ENCODE peak calls at places on chromosomes 2 and 18, in seven cellular contexts. One of them, this sample, is unnamed.
A peak's percentile ranks its signal among the peaks of the same experiment; 100 is the strongest.

GRCh38 chr2:42999856-43000241 is 207.5 kb upstream of the HAAO start:
- DNase-seq in retinal pigment epithelial cell: no peak
- DNase-seq in fibroblast of mammary gland: no peak
- DNase-seq in HepG2: no peak
- DNase-seq in BE2C: no peak
- DNase-seq in psoas muscle: no peak
- DNase-seq in tibial nerve: no peak
- DNase-seq in this sample: no peak

GRCh38 chr18:54909538-54909937 is 49.7 kb downstream of the CCDC68 start:
- DNase-seq in psoas muscle: no peak
- DNase-seq in retinal pigment epithelial cell: no peak
- DNase-seq in fibroblast of mammary gland: no peak
- DNase-seq in HepG2: no peak
- DNase-seq in tibial nerve: no peak
- DNase-seq in BE2C: no peak
- DNase-seq in this sample: no peak

GRCh38 chr18:10351221-10351795 is 103.1 kb upstream of the APCDD1 start:
- DNase-seq in fibroblast of mammary gland: no peak
- DNase-seq in psoas muscle: no peak
- DNase-seq in BE2C: no peak
- DNase-seq in HepG2: no peak
- DNase-seq in tibial nerve: no peak
- DNase-seq in retinal pigment epithelial cell: no peak
- DNase-seq in this sample: no peak

GRCh38 chr18:49476664-49477411 is 10.2 kb downstream of the C18orf32 start:
- DNase-seq in HepG2: no peak
- DNase-seq in fibroblast of mammary gland: peak; percentile 86
- DNase-seq in psoas muscle: no peak
- DNase-seq in BE2C: no peak
- DNase-seq in retinal pigment epithelial cell: peak; percentile 78
- DNase-seq in tibial nerve: no peak
- DNase-seq in this sample: peak; percentile 81

GRCh38 chr2:146678516-146678915 is 1166.3 kb upstream of the ACVR2A start:
- DNase-seq in tibial nerve: no peak
- DNase-seq in BE2C: no peak
- DNase-seq in psoas muscle: no peak
- DNase-seq in retinal pigment epithelial cell: no peak
- DNase-seq in HepG2: no peak
- DNase-seq in fibroblast of mammary gland: no peak
- DNase-seq in this sample: no peak

GRCh38 chr18:24837065-24837464 is 376.6 kb downstream of the HRH4 start:
- DNase-seq in HepG2: no peak
- DNase-seq in BE2C: no peak
- DNase-seq in psoas muscle: no peak
- DNase-seq in tibial nerve: no peak
- DNase-seq in retinal pigment epithelial cell: peak; percentile 95
- DNase-seq in fibroblast of mammary gland: peak; percentile 86
- DNase-seq in this sample: no peak

GRCh38 chr2:173205375-173205774 is 129.7 kb downstream of the MAP3K20 start:
- DNase-seq in psoas muscle: peak; percentile 78
- DNase-seq in BE2C: no peak
- DNase-seq in tibial nerve: peak; percentile 62
- DNase-seq in retinal pigment epithelial cell: no peak
- DNase-seq in fibroblast of mammary gland: peak; percentile 96
- DNase-seq in HepG2: no peak
- DNase-seq in this sample: no peak

GRCh38 chr2:160289803-160290202 is 89.7 kb upstream of the ITGB6 start:
- DNase-seq in retinal pigment epithelial cell: no peak
- DNase-seq in HepG2: no peak
- DNase-seq in psoas muscle: no peak
- DNase-seq in tibial nerve: no peak
- DNase-seq in BE2C: no peak
- DNase-seq in fibroblast of mammary gland: peak; percentile 59
- DNase-seq in this sample: no peak

GRCh38 chr2:20326163-20326780 is 24.4 kb downstream of the PUM2 start:
- DNase-seq in fibroblast of mammary gland: peak; percentile 63
- DNase-seq in HepG2: peak; percentile 58
- DNase-seq in psoas muscle: no peak
- DNase-seq in retinal pigment epithelial cell: no peak
- DNase-seq in tibial nerve: no peak
- DNase-seq in BE2C: peak; percentile 66
- DNase-seq in this sample: peak; percentile 73

DNA sequence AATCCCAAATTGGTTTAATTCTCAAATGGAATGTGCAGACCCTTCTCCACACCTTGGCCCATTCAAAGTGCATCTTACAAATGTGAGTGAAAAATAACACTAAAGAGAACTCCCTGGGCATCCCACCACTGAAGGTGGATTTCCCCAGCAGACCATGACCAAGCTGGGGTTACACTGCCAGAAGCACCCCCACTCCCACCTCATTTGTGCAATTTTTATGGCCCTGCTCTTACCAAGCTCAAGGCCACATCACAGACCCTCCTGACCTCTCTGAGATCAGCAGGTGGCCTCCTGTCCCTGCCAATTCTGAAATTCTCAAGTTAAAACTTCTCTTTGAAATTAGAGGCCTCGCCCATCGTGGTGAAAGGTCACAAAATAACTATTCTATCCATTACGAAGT is 21.6 kb downstream of the SIGLEC15 start:
- DNase-seq in psoas muscle: no peak
- DNase-seq in fibroblast of mammary gland: no peak
- DNase-seq in retinal pigment epithelial cell: no peak
- DNase-seq in BE2C: no peak
- DNase-seq in HepG2: no peak
- DNase-seq in tibial nerve: no peak
- DNase-seq in this sample: no peak
- TF ChIP-seq CTCF in psoas muscle: no peak
- TF ChIP-seq CTCF in fibroblast of mammary gland: no peak
- TF ChIP-seq CTCF in retinal pigment epithelial cell: no peak
- TF ChIP-seq CTCF in BE2C: no peak
- TF ChIP-seq CTCF in HepG2: no peak
- TF ChIP-seq CTCF in tibial nerve: no peak
- TF ChIP-seq CTCF in this sample: no peak

GRCh38 chr2:3574155-3574554 is 905 bp upstream of the RPS7 start:
- DNase-seq in retinal pigment epithelial cell: no peak
- DNase-seq in HepG2: no peak
- DNase-seq in fibroblast of mammary gland: no peak
- DNase-seq in psoas muscle: no peak
- DNase-seq in BE2C: no peak
- DNase-seq in tibial nerve: no peak
- DNase-seq in this sample: no peak
- H3K4me3 ChIP-seq in retinal pigment epithelial cell: no peak overlapping the region
- H3K4me3 ChIP-seq in HepG2: no peak overlapping the region
- H3K4me3 ChIP-seq in fibroblast of mammary gland: no peak overlapping the region
- H3K4me3 ChIP-seq in psoas muscle: peak overlapping the region; percentile 92
- H3K4me3 ChIP-seq in BE2C: no peak overlapping the region
- H3K4me3 ChIP-seq in tibial nerve: no peak overlapping the region
- H3K4me3 ChIP-seq in this sample: peak overlapping the region; percentile 97

DNA sequence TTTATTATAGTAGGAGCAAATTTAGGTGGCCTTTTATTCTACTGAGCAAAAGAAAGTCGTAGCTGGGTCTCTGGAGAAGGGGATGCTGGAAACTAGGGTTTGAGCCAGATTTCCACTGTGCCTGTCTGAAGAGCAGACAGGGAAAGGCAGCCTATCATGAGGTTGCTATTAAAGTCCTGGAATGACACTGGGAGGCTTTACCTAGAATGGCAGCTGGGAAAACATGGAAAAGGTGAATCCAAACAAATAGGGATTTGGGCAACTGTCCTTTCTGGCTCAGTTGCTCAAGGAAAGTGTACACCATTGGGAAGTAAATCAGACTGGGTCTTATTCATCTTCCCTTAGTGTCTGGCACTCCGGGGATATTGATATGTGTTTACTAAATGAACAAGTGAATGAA is 154.6 kb downstream of the MTX2 start:
- DNase-seq in HepG2: no peak
- DNase-seq in BE2C: no peak
- DNase-seq in retinal pigment epithelial cell: no peak
- DNase-seq in psoas muscle: no peak
- DNase-seq in fibroblast of mammary gland: no peak
- DNase-seq in tibial nerve: no peak
- DNase-seq in this sample: no peak
- TF ChIP-seq CTCF in HepG2: no peak
- TF ChIP-seq CTCF in BE2C: no peak
- TF ChIP-seq CTCF in retinal pigment epithelial cell: no peak
- TF ChIP-seq CTCF in psoas muscle: no peak
- TF ChIP-seq CTCF in fibroblast of mammary gland: no peak
- TF ChIP-seq CTCF in tibial nerve: no peak
- TF ChIP-seq CTCF in this sample: no peak

DNA sequence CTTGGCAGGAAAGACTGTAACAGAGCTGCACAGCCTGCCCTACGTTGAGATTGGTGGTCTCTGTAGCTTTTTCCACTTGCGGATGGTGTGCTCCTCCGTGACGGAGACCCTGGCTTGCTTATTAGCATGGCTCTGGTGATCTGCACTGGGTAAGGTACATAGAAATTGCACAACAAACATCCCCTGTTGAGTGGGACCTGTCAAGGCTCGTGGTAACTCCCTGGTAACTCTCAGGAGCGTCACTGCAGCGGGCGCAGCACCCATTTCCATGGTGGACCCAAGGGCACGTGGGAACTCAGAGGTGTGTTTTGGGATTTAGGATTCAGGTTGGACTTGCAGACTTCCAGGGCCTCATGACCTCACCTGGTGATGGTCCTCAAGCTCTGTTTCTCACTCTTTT is 1.1 kb downstream of the TRAF3IP1 start:
- DNase-seq in fibroblast of mammary gland: no peak
- DNase-seq in psoas muscle: no peak
- DNase-seq in tibial nerve: no peak
- DNase-seq in BE2C: no peak
- DNase-seq in HepG2: peak; percentile 24
- DNase-seq in retinal pigment epithelial cell: no peak
- DNase-seq in this sample: no peak
- H3K4me3 ChIP-seq in fibroblast of mammary gland: peak overlapping the region; percentile 58
- H3K4me3 ChIP-seq in psoas muscle: peak overlapping the region; percentile 82
- H3K4me3 ChIP-seq in tibial nerve: peak overlapping the region; percentile 65
- H3K4me3 ChIP-seq in BE2C: peak overlapping the region; percentile 63
- H3K4me3 ChIP-seq in HepG2: peak overlapping the region; percentile 88
- H3K4me3 ChIP-seq in retinal pigment epithelial cell: peak overlapping the region; percentile 50
- H3K4me3 ChIP-seq in this sample: peak overlapping the region; percentile 57

GRCh38 chr2:143852748-143853147 is 667.2 kb downstream of the ZEB2 start:
- DNase-seq in HepG2: no peak
- DNase-seq in fibroblast of mammary gland: no peak
- DNase-seq in retinal pigment epithelial cell: no peak
- DNase-seq in psoas muscle: no peak
- DNase-seq in tibial nerve: no peak
- DNase-seq in BE2C: peak; percentile 25
- DNase-seq in this sample: peak; percentile 39
- TF ChIP-seq CTCF in HepG2: no peak
- TF ChIP-seq CTCF in fibroblast of mammary gland: no peak
- TF ChIP-seq CTCF in retinal pigment epithelial cell: no peak
- TF ChIP-seq CTCF in psoas muscle: no peak
- TF ChIP-seq CTCF in tibial nerve: no peak
- TF ChIP-seq CTCF in BE2C: no peak
- TF ChIP-seq CTCF in this sample: peak; percentile 20

GRCh38 chr18:12839526-12840196 is 44.4 kb downstream of the PTPN2 start:
- DNase-seq in fibroblast of mammary gland: peak; percentile 58
- DNase-seq in psoas muscle: no peak
- DNase-seq in HepG2: no peak
- DNase-seq in BE2C: no peak
- DNase-seq in tibial nerve: no peak
- DNase-seq in retinal pigment epithelial cell: no peak
- DNase-seq in this sample: peak; percentile 76
- H3K4me3 ChIP-seq in fibroblast of mammary gland: no peak overlapping the region
- H3K4me3 ChIP-seq in psoas muscle: no peak overlapping the region
- H3K4me3 ChIP-seq in HepG2: no peak overlapping the region
- H3K4me3 ChIP-seq in BE2C: no peak overlapping the region
- H3K4me3 ChIP-seq in tibial nerve: no peak overlapping the region
- H3K4me3 ChIP-seq in retinal pigment epithelial cell: no peak overlapping the region
- H3K4me3 ChIP-seq in this sample: no peak overlapping the region

GRCh38 chr2:8682719-8683667 is 1.1 kb downstream of the ID2 start:
- DNase-seq in fibroblast of mammary gland: peak; percentile 49
- DNase-seq in BE2C: peak; percentile 79
- DNase-seq in psoas muscle: peak; percentile 45
- DNase-seq in HepG2: peak; percentile 72
- DNase-seq in tibial nerve: no peak
- DNase-seq in retinal pigment epithelial cell: no peak
- DNase-seq in this sample: peak; percentile 66
- TF ChIP-seq CTCF in fibroblast of mammary gland: no peak
- TF ChIP-seq CTCF in BE2C: no peak
- TF ChIP-seq CTCF in psoas muscle: no peak
- TF ChIP-seq CTCF in HepG2: no peak
- TF ChIP-seq CTCF in tibial nerve: no peak
- TF ChIP-seq CTCF in retinal pigment epithelial cell: no peak
- TF ChIP-seq CTCF in this sample: no peak

GRCh38 chr2:235702186-235702585 is 208.3 kb downstream of the AGAP1 start:
- DNase-seq in retinal pigment epithelial cell: no peak
- DNase-seq in fibroblast of mammary gland: no peak
- DNase-seq in tibial nerve: no peak
- DNase-seq in HepG2: no peak
- DNase-seq in BE2C: no peak
- DNase-seq in psoas muscle: no peak
- DNase-seq in this sample: no peak
- H3K4me3 ChIP-seq in retinal pigment epithelial cell: no peak overlapping the region
- H3K4me3 ChIP-seq in fibroblast of mammary gland: no peak overlapping the region
- H3K4me3 ChIP-seq in tibial nerve: no peak overlapping the region
- H3K4me3 ChIP-seq in HepG2: no peak overlapping the region
- H3K4me3 ChIP-seq in BE2C: no peak overlapping the region
- H3K4me3 ChIP-seq in psoas muscle: no peak overlapping the region
- H3K4me3 ChIP-seq in this sample: no peak overlapping the region

GRCh38 chr2:60555066-60555793 is 1.8 kb upstream of the BCL11A start:
- DNase-seq in BE2C: peak; percentile 67
- DNase-seq in tibial nerve: no peak
- DNase-seq in fibroblast of mammary gland: peak; percentile 51
- DNase-seq in HepG2: peak; percentile 52
- DNase-seq in retinal pigment epithelial cell: no peak
- DNase-seq in psoas muscle: no peak
- DNase-seq in this sample: peak; percentile 93

GRCh38 chr2:60553496-60553991 is at the start of gene BCL11A:
- DNase-seq in retinal pigment epithelial cell: peak; percentile 72
- DNase-seq in tibial nerve: no peak
- DNase-seq in psoas muscle: no peak
- DNase-seq in HepG2: peak; percentile 35
- DNase-seq in BE2C: peak; percentile 82
- DNase-seq in fibroblast of mammary gland: peak; percentile 40
- DNase-seq in this sample: peak; percentile 97

GRCh38 chr2:60552851-60553495 is 481 bp downstream of the BCL11A start:
- DNase-seq in BE2C: no peak
- DNase-seq in retinal pigment epithelial cell: no peak
- DNase-seq in psoas muscle: no peak
- DNase-seq in fibroblast of mammary gland: no peak
- DNase-seq in HepG2: no peak
- DNase-seq in tibial nerve: no peak
- DNase-seq in this sample: no peak

GRCh38 chr2:60554649-60555065 is 1.2 kb upstream of the BCL11A start:
- DNase-seq in psoas muscle: no peak
- DNase-seq in fibroblast of mammary gland: no peak
- DNase-seq in HepG2: no peak
- DNase-seq in BE2C: peak; percentile 30
- DNase-seq in retinal pigment epithelial cell: no peak
- DNase-seq in tibial nerve: no peak
- DNase-seq in this sample: no peak

DNA sequence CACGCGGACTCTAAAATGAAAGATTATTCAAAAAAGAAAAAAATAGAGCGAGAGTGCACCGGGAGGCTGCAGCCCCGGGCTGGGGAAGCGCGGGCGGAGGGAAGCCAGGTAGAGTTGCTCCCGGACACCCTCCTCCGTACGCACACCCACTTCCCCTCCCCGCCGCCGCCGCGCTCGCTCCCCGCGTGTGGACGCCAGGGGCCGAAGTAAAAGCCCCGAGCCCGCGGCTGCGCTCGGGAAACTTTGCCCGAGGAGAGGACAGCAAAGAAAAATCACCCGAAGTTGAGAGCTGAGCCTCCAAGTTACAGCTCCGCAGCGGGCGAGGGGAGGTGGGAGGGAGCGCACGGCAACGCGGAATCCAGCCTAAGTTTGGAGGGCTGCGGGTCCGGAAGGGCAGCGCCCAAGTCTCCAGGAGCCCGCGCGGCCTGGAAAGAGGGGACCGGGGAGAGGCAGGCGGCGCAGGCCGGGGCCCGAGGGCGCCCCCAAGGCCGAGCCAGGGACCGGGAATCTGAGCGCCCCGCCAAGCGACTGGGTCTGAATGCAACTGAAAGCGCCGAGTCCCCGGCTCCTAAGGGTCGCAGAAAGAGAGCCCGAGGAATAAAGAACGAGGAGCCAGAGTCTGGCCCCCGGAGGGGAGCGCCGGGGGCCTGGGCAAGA is 666 bp upstream of the BCL11A start:
- DNase-seq in fibroblast of mammary gland: no peak
- DNase-seq in HepG2: no peak
- DNase-seq in tibial nerve: no peak
- DNase-seq in BE2C: peak; percentile 50
- DNase-seq in retinal pigment epithelial cell: no peak
- DNase-seq in psoas muscle: no peak
- DNase-seq in this sample: peak; percentile 79
- TF ChIP-seq CTCF in fibroblast of mammary gland: no peak
- TF ChIP-seq CTCF in HepG2: no peak
- TF ChIP-seq CTCF in tibial nerve: no peak
- TF ChIP-seq CTCF in BE2C: no peak
- TF ChIP-seq CTCF in retinal pigment epithelial cell: peak; percentile 8
- TF ChIP-seq CTCF in psoas muscle: no peak
- TF ChIP-seq CTCF in this sample: no peak

This sample was measured in NB4.